ENCODE peak calls at places on chromosomes 5 and 9, in nine cellular contexts. Y is heart right ventricle, U is brain microvascular endothelial cell, E is heart left ventricle, K is dorsolateral prefrontal cortex, Z is A673, B is esophagus muscularis mucosa, J is lung, V is A549. M is an unnamed sample.

GRCh38 chr9:111986035-111986556 is 89.5 kb downstream of the UGCG start:
- DNase-seq in K (no peak), B (no peak), E (peak; percentile 19), V (no peak), Y (peak; percentile 34), Z (no peak), J (no peak), U (no peak), M (no peak)

GRCh38 chr5:13976867-13977479 is 32.5 kb upstream of the DNAH5 start:
- DNase-seq in V (peak; percentile 79), K (no peak), J (no peak), Z (peak; percentile 60), Y (no peak), E (no peak), B (no peak), U (peak; percentile 27), M (no peak)

GRCh38 chr9:113809192-113809482 is 67.0 kb upstream of the ZNF618 start:
- DNase-seq in J (no peak), Y (no peak), U (no peak), B (no peak), K (no peak), E (no peak), Z (no peak), V (no peak), M (no peak)

GRCh38 chr5:56099346-56099745 is 104.6 kb upstream of the IL6ST start:
- DNase-seq in E (no peak), Z (no peak), V (no peak), J (no peak), Y (no peak), B (no peak), K (no peak), U (peak; percentile 24), M (no peak)

GRCh38 chr5:83608122-83608521 is 112.5 kb downstream of the HAPLN1 start:
- DNase-seq in U (peak; percentile 50), B (peak; percentile 37), Z (peak; percentile 56), Y (peak; percentile 14), E (peak; percentile 8), V (peak; percentile 37), J (no peak), K (peak; percentile 32), M (no peak)

GRCh38 chr5:1809416-1810035 is 8.3 kb downstream of the NDUFS6 start:
- DNase-seq in E (no peak), U (no peak), V (no peak), J (no peak), K (no peak), Y (no peak), Z (no peak), B (no peak), M (no peak)

GRCh38 chr9:92626484-92626883 is 43.4 kb downstream of the IPPK start:
- DNase-seq in Y (no peak), Z (no peak), K (no peak), U (no peak), B (no peak), E (no peak), J (no peak), V (no peak), M (no peak)

GRCh38 chr9:98365227-98365669 is 109.8 kb upstream of the TBC1D2 start:
- DNase-seq in Y (no peak), E (no peak), J (no peak), Z (peak; percentile 28), V (no peak), B (no peak), U (peak; percentile 61), K (no peak), M (peak; percentile 36)

GRCh38 chr5:97545446-97545845 is 362.4 kb upstream of the RIOK2 start:
- DNase-seq in Z (no peak), V (no peak), U (no peak), K (no peak), Y (no peak), J (no peak), E (no peak), B (no peak), M (no peak)

DNA sequence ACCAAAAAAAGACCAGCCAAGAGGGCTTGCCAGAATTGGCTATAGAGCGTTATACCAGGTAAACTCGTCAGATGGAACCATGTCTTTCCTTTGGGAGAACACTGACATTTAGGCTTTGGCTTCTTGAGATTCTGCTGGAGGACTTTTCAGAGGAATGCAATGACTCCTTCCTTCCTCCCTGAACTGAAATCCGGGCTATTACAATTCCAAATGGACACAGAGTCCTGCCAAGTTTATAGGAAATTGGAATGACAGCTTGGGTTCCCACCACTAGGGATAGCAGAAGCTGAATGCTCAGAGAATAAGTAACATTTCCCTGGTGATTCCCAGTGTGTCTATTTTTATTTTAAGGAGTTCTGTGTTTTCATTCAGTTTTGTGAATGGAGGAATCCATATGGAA is 143.0 kb downstream of the FGF1 start:
- DNase-seq in B (no peak), E (peak; percentile 49), U (no peak), Y (peak; percentile 61), K (no peak), Z (no peak), J (no peak), V (no peak), M (no peak)
- H3K27ac ChIP-seq in B (peak overlapping the region; percentile 67), E (peak overlapping the region; percentile 73), U (no peak overlapping the region), Y (peak overlapping the region; percentile 65), K (no peak overlapping the region), Z (no peak overlapping the region), J (peak overlapping the region; percentile 77), V (no peak overlapping the region), M (no peak overlapping the region)

GRCh38 chr9:84819446-84819845 is 149.9 kb downstream of the NTRK2 start:
- DNase-seq in B (peak; percentile 70), U (no peak), J (no peak), V (no peak), Y (no peak), Z (peak; percentile 75), E (no peak), K (no peak), M (no peak)
- H3K27ac ChIP-seq in B (no peak overlapping the region), U (no peak overlapping the region), J (no peak overlapping the region), V (no peak overlapping the region), Y (no peak overlapping the region), Z (no peak overlapping the region), E (no peak overlapping the region), K (no peak overlapping the region), M (no peak overlapping the region)

DNA sequence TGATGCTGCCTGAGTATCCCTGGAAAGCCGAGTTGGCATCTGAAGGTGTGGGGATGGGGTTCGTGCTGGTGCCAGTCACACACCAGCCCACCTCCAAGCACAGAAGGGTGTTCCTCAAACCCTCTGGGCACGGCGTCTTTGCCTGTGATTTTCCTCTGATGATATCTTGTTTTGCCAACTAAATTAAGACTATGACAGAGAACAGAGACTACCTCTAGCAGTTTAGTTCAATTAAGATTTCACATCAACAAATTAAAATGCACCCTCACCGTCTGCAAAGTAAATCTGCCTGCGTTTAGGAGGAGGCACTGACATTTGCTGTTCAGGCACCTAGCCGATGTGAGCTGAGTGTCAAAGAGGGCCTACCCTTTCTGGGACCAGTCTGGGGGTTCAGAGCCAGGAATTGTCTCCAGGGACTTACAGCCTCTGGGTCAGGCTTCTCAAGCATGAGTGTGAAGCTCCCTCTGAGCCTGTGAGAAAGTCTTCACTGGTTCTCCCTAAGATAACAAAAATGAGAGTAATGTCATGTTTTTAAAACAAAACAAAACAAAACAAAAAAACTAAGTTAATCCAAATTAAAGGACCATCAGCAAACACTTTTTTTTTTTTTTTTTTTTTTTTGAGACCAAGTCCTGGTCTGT is 55.4 kb upstream of the CTNNA1 start:
- DNase-seq in U (peak; percentile 41), V (no peak), Z (no peak), B (no peak), Y (no peak), J (no peak), K (no peak), E (no peak), M (no peak)
- H3K27ac ChIP-seq in U (no peak overlapping the region), V (no peak overlapping the region), Z (no peak overlapping the region), B (no peak overlapping the region), Y (no peak overlapping the region), J (no peak overlapping the region), K (no peak overlapping the region), E (no peak overlapping the region), M (no peak overlapping the region)

GRCh38 chr5:145324767-145325479 is 510.2 kb downstream of the PRELID2 start:
- DNase-seq in E (no peak), K (no peak), Y (no peak), J (no peak), B (no peak), V (no peak), U (no peak), Z (no peak), M (no peak)

DNA sequence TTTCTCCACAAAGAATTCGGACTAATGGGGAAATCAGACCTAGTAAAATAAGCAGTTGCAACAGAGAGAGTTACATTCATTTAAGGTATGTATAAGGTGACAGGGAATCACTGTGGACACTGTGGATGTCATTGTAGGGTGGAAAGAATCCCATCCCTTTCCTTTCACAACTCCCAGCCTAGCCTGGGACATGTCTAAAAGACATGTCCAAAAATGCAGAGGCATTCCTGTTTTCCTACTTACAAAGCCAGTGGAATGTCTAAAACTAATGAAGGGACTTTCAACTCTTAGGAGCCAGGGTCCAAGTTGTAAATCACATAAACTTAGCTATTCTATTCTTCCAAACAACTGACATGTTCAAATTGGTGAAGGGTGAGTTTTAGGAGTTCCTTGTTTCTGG is 511.0 kb downstream of the PRELID2 start:
- DNase-seq in Z (no peak), E (no peak), B (no peak), J (no peak), K (no peak), V (no peak), Y (no peak), U (no peak), M (no peak)
- H3K27ac ChIP-seq in Z (no peak overlapping the region), E (no peak overlapping the region), B (no peak overlapping the region), J (no peak overlapping the region), K (no peak overlapping the region), V (no peak overlapping the region), Y (no peak overlapping the region), U (no peak overlapping the region), M (no peak overlapping the region)

GRCh38 chr5:172902497-172903472 is 56.4 kb upstream of the RPL26L1 start:
- DNase-seq in E (peak; percentile 81), U (peak; percentile 97), J (peak; percentile 92), K (peak; percentile 62), Z (peak; percentile 19), Y (peak; percentile 81), B (peak; percentile 97), V (peak; percentile 82), M (no peak)
- H3K27ac ChIP-seq in E (peak overlapping the region; percentile 90), U (peak overlapping the region; percentile 99), J (peak overlapping the region; percentile 66), K (no peak overlapping the region), Z (no peak overlapping the region), Y (peak overlapping the region; percentile 62), B (peak overlapping the region; percentile 94), V (peak overlapping the region; percentile 99), M (peak overlapping the region; percentile 100)

DNA sequence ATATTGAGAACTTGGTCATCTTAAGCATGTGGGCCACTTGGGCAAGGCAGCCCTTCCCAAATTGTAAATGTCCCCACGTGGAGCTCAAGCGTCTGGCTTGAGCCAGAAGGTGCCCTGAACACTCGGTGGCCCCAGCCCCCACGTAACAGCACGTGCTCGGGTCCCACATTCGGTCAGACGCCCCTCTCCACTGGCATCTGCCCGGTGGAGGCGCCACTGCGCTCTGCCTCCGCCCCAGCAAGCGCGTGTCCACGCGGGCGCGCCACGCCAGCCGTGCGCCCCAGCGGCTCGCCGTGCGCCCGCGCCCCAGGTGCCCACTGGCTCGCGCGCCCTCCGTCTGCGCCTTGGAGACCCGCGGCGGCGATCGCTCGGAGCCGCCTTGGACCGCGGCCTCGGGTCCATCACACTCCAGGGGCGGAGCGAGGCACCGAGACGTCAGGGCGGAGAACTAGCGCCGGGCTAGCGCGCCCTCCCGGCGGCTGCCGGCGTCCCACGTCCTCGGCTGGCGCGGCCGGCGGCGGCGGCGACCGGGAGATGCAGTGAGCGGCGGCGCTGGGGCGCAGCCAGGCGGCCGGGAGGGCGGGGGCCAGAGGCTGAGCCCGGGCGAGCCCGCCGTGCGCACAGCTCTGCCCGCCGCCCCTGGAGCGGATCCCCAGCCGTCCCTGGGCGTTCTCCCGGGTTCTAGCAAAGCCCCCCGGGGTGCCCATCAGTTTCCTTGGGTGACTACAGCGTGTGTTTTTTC is at the start of gene PALM2AKAP2:
- DNase-seq in K (peak; percentile 45), V (peak; percentile 39), Z (peak; percentile 65), U (peak; percentile 46), J (peak; percentile 31), Y (peak; percentile 70), B (peak; percentile 89), E (peak; percentile 77), M (no peak)
- H3K27ac ChIP-seq in K (peak within 1 kb of the TSS; percentile 16), V (peak within 1 kb of the TSS; percentile 67), Z (no peak within 1 kb of the TSS), U (peak within 1 kb of the TSS; percentile 68), J (peak within 1 kb of the TSS; percentile 93), Y (peak within 1 kb of the TSS; percentile 69), B (peak within 1 kb of the TSS; percentile 45), E (peak within 1 kb of the TSS; percentile 85), M (no peak within 1 kb of the TSS)

M was measured in epithelial cell of prostate.